ENCODE peak calls at places on chromosomes 3 and 15, in five cellular contexts. M, H, X, O and S are unnamed samples.
A peak's percentile ranks its signal among the peaks of the same experiment; 100 is the strongest.

GRCh38 chr15:98806275-98806895 is 158.0 kb downstream of the IGF1R start:
- DNase-seq in O (no peak), X (no peak), M (no peak), H (no peak), S (no peak)

GRCh38 chr3:72346526-72346926 is 501.7 kb downstream of the SHQ1 start:
- DNase-seq in X (peak; percentile 94), H (no peak), O (peak; percentile 98), M (no peak), S (no peak)

GRCh38 chr3:61537366-61537765 is 24.0 kb upstream of the PTPRG start:
- DNase-seq in M (no peak), X (no peak), H (no peak), O (no peak), S (no peak)

GRCh38 chr3:169146866-169147245 is 516.7 kb downstream of the MECOM start:
- DNase-seq in X (no peak), H (no peak), O (no peak), M (no peak), S (no peak)

GRCh38 chr3:183296944-183297343 is 43.9 kb downstream of the B3GNT5 start:
- DNase-seq in M (no peak), H (no peak), O (no peak), X (no peak), S (no peak)

GRCh38 chr3:53671192-53672021 is 174.8 kb downstream of the CHDH start:
- DNase-seq in O (no peak), X (no peak), M (no peak), H (no peak), S (no peak)

GRCh38 chr3:2810723-2811122 is 299.5 kb downstream of the IL5RA start:
- DNase-seq in H (no peak), O (no peak), X (no peak), M (no peak), S (no peak)

GRCh38 chr15:91561371-91562100 is 292.0 kb upstream of the SLCO3A1 start:
- DNase-seq in O (peak; percentile 93), M (no peak), H (no peak), X (peak; percentile 85), S (no peak)

GRCh38 chr3:49842843-49843242 is 13.5 kb downstream of the TRAIP start:
- DNase-seq in M (no peak), X (no peak), H (no peak), O (no peak), S (no peak)

GRCh38 chr3:101849714-101850326 is 506 bp downstream of the NFKBIZ start:
- DNase-seq in X (no peak), O (no peak), M (peak; percentile 70), H (peak; percentile 49), S (peak; percentile 47)

GRCh38 chr3:113240841-113241240 is 29.5 kb downstream of the BOC start:
- DNase-seq in X (no peak), M (no peak), H (no peak), O (no peak), S (no peak)

GRCh38 chr15:91889143-91889815 is 35.8 kb downstream of the SLCO3A1 start:
- DNase-seq in M (no peak), X (no peak), O (no peak), H (no peak), S (no peak)

GRCh38 chr3:38829404-38829803 is 13.4 kb upstream of the SCN10A start:
- DNase-seq in H (no peak), M (no peak), O (peak; percentile 84), X (peak; percentile 66), S (no peak)

GRCh38 chr15:74627766-74628165 is 12.1 kb downstream of the CLK3 start:
- DNase-seq in O (no peak), X (no peak), H (no peak), M (no peak), S (no peak)

GRCh38 chr15:90037510-90037860 is 36.4 kb downstream of the ZNF710 start:
- DNase-seq in X (peak; percentile 37), M (no peak), H (no peak), O (peak; percentile 62), S (no peak)

GRCh38 chr3:13014755-13015285 is 58.4 kb downstream of the IQSEC1 start:
- DNase-seq in X (no peak), O (no peak), H (no peak), M (no peak), S (no peak)

GRCh38 chr3:167350245-167350862 is 29.7 kb downstream of the ZBBX start:
- DNase-seq in M (no peak), X (no peak), O (no peak), H (no peak), S (no peak)

GRCh38 chr15:74422723-74423442 is 10.9 kb downstream of the SEMA7A start:
- DNase-seq in X (no peak), H (no peak), O (peak; percentile 77), M (no peak), S (no peak)

GRCh38 chr15:84661001-84661400 is 3.0 kb upstream of the NMB start:
- DNase-seq in H (no peak), O (no peak), X (no peak), M (no peak), S (no peak)

GRCh38 chr3:132016061-132017041 is 18.5 kb downstream of the CPNE4 start:
- DNase-seq in X (no peak), M (no peak), H (no peak), O (no peak), S (no peak)

GRCh38 chr3:184237772-184238171 is 8.4 kb downstream of the VWA5B2 start:
- DNase-seq in X (no peak), M (no peak), O (no peak), H (no peak), S (no peak)

GRCh38 chr3:60079076-60079475 is 1029.3 kb upstream of the CFAP20DC start:
- DNase-seq in H (no peak), O (no peak), M (no peak), X (no peak), S (no peak)

GRCh38 chr3:173709026-173709425 is 311.5 kb downstream of the NLGN1 start:
- DNase-seq in M (no peak), O (no peak), X (no peak), H (no peak), S (no peak)

GRCh38 chr3:178063475-178063874 is 472.8 kb upstream of the KCNMB2 start:
- DNase-seq in X (peak; percentile 32), H (no peak), M (no peak), O (peak; percentile 50), S (no peak)

GRCh38 chr3:128369106-128369708 is 97.5 kb downstream of the DNAJB8 start:
- DNase-seq in M (no peak), O (no peak), H (no peak), X (no peak), S (no peak)

GRCh38 chr15:33068531-33068990 is 126.0 kb downstream of the FMN1 start:
- DNase-seq in X (no peak), M (no peak), H (no peak), O (peak; percentile 48), S (no peak)

GRCh38 chr15:59376735-59377134 is 4.1 kb upstream of the MYO1E start:
- DNase-seq in O (peak; percentile 21), H (no peak), M (no peak), X (no peak), S (no peak)

GRCh38 chr15:90031231-90031791 is 30.2 kb downstream of the ZNF710 start:
- DNase-seq in X (no peak), H (no peak), M (no peak), O (peak; percentile 32), S (no peak)

DNA sequence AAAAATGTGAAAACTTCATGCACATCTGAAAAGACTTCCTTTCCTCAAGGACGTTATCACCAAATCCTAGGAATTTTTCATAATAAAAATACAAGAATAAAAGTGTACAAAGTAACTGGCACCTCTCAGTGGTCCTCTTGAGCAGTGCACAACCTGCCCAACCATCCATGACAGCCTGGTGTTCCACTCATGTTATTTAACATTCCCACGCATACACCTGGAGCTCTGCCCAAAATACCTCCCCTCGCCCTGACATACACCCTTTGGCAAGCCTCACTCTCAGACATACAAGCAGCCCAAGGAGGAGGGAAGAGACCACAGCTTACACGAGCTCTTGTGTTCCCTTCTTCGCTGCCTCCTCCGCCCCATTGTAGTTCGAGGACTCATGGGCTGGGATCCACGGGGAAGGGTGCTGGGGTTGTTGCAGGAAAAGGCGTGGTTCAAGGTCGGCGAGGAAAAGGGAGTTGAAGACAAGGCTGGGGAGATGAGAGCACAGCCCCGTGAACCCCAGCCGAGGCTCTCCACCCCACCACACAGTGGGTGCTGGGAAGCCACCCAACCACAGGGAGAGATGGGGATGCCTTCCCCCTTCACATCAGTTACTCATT is 23.3 kb downstream of the GRIP2 start:
- DNase-seq in X (no peak), M (no peak), O (no peak), H (no peak), S (no peak)
- TF ChIP-seq CTCF in X (no peak), M (no peak), O (no peak), H (no peak), S (no peak)

GRCh38 chr3:190019840-190020239 is 100.9 kb downstream of the P3H2 start:
- DNase-seq in O (no peak), H (no peak), X (no peak), M (no peak), S (no peak)
- TF ChIP-seq CTCF in O (peak; percentile 27), H (no peak), X (no peak), M (no peak), S (no peak)

GRCh38 chr3:138442996-138443395 is 8.6 kb downstream of the ESYT3 start:
- DNase-seq in O (no peak), H (no peak), M (no peak), X (no peak), S (no peak)

GRCh38 chr3:138442433-138442832 is 8.0 kb downstream of the ESYT3 start:
- DNase-seq in O (no peak), X (no peak), M (no peak), H (no peak), S (no peak)

GRCh38 chr3:138444104-138444503 is 9.7 kb downstream of the ESYT3 start:
- DNase-seq in X (no peak), O (no peak), H (no peak), M (no peak), S (no peak)

GRCh38 chr3:138448631-138449030 is 14.2 kb downstream of the ESYT3 start:
- DNase-seq in O (no peak), M (no peak), X (no peak), H (no peak), S (no peak)

GRCh38 chr3:138445654-138446053 is 11.2 kb downstream of the ESYT3 start:
- DNase-seq in M (no peak), X (no peak), O (no peak), H (no peak), S (no peak)
- TF ChIP-seq CTCF in M (no peak), X (no peak), O (no peak), H (no peak), S (no peak)

GRCh38 chr15:88739541-88739940 is 63.7 kb upstream of the ACAN start:
- DNase-seq in M (no peak), O (no peak), H (no peak), X (no peak), S (no peak)

GRCh38 chr15:88736204-88736603 is 67.0 kb upstream of the ACAN start:
- DNase-seq in H (no peak), X (no peak), O (no peak), M (no peak), S (no peak)

GRCh38 chr15:88741046-88741445 is 62.2 kb upstream of the ACAN start:
- DNase-seq in O (no peak), M (no peak), X (no peak), H (no peak), S (no peak)

GRCh38 chr15:88740356-88740755 is 62.9 kb upstream of the ACAN start:
- DNase-seq in O (no peak), M (no peak), X (no peak), H (no peak), S (no peak)

DNA sequence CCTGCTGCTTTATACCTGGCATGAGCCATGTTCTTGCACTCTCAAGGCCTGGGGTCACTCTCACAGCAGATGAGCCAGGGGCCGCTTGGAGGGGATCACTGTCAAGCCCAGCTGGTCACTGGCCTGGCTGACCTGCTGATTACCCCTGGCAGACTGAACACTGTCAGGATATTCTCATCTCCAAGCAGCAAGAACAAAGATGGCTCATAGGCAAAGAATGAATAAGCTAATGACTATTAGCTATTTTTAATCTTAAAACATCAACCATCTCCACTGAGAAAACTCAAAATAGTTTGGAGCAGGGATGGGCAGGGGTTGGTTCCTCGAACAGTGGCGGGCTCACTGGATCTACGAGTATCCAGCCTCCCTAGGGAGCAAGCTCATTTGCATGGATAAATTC is 64.4 kb upstream of the ACAN start:
- DNase-seq in H (no peak), O (peak; percentile 18), M (no peak), X (no peak), S (no peak)
- TF ChIP-seq CTCF in H (no peak), O (no peak), M (no peak), X (no peak), S (no peak)